ENCODE peak calls at places on chromosomes 5 and 9, in six cellular contexts. S is IMR-90; Y is K562; N is A673; M is upper lobe of right lung; X is CD4-positive, alpha-beta memory T cell. T is an unnamed sample. For H3K27me3, the result is how much of the 10 kb centered on the place peaks cover.

GRCh38 chr5:100430268-100430900 is 104.8 kb upstream of the FAM174A start:
- DNase-seq in S (peak), Y (peak), N (peak), M (no peak), X (peak), T (peak)

GRCh38 chr5:175464414-175465233 is 13.7 kb upstream of the SFXN1 start:
- DNase-seq in S (peak), Y (peak), N (peak), M (no peak), X (peak), T (peak)

GRCh38 chr5:57889558-57889957 is 406.9 kb upstream of the ACTBL2 start:
- DNase-seq in S (peak), Y (peak), N (no peak), M (no peak), X (no peak), T (peak)

GRCh38 chr5:177132504-177133118 is 962 bp upstream of the NSD1 start:
- DNase-seq in S (no peak), Y (no peak), N (no peak), M (no peak), X (peak), T (no peak)

GRCh38 chr5:72788851-72789505 is 27.5 kb upstream of the TNPO1 start:
- DNase-seq in S (peak), Y (no peak), N (no peak), M (no peak), X (no peak), T (no peak)

GRCh38 chr5:169374761-169375160 is 73.8 kb upstream of the SLIT3 start:
- DNase-seq in S (no peak), Y (no peak), N (no peak), M (no peak), X (no peak), T (no peak)

GRCh38 chr5:141373673-141374317 is at the start of gene PCDHGA6:
- DNase-seq in S (peak), Y (no peak), N (peak), M (no peak), X (no peak), T (no peak)

GRCh38 chr9:133605446-133605845 is 3.7 kb downstream of the FAM163B start:
- DNase-seq in S (no peak), Y (no peak), N (no peak), M (no peak), X (no peak), T (no peak)

GRCh38 chr5:99032234-99033013 is 103.6 kb upstream of the CHD1 start:
- DNase-seq in S (peak), Y (peak), N (peak), M (no peak), X (peak), T (peak)

GRCh38 chr9:101027733-101028345 is 688 bp upstream of the PLPPR1 start:
- DNase-seq in S (no peak), Y (no peak), N (no peak), M (no peak), X (no peak), T (no peak)
- H3K27me3 ChIP-seq in S (under half), Y (under half), N (half or more), M (under half), X (under half), T (under half)

GRCh38 chr9:129285382-129285781 is 107.3 kb upstream of the IER5L start:
- DNase-seq in S (no peak), Y (no peak), N (no peak), M (peak), X (no peak), T (no peak)

GRCh38 chr9:129283705-129284606 is 105.9 kb upstream of the IER5L start:
- DNase-seq in S (no peak), Y (no peak), N (no peak), M (peak), X (no peak), T (no peak)

GRCh38 chr9:129283290-129283691 is 105.2 kb upstream of the IER5L start:
- DNase-seq in S (no peak), Y (no peak), N (no peak), M (peak), X (no peak), T (no peak)

GRCh38 chr9:129285979-129286772 is 108.1 kb upstream of the IER5L start:
- DNase-seq in S (no peak), Y (no peak), N (no peak), M (peak), X (no peak), T (no peak)

GRCh38 chr9:129284607-129285291 is 106.7 kb upstream of the IER5L start:
- DNase-seq in S (no peak), Y (no peak), N (no peak), M (peak), X (no peak), T (peak)
- H3K27ac ChIP-seq in S (no peak), Y (no peak), N (no peak), M (no peak), X (no peak), T (no peak)

GRCh38 chr9:121269030-121269887 is 1.3 kb downstream of the GSN start:
- DNase-seq in S (no peak), Y (peak), N (peak), M (no peak), X (no peak), T (peak)

GRCh38 chr9:121269888-121270254 is 1.9 kb downstream of the GSN start:
- DNase-seq in S (no peak), Y (no peak), N (no peak), M (no peak), X (no peak), T (no peak)

GRCh38 chr9:121267689-121268597 is at the start of gene GSN:
- DNase-seq in S (peak), Y (peak), N (peak), M (peak), X (peak), T (peak)

GRCh38 chr9:121266906-121267650 is 884 bp upstream of the GSN start:
- DNase-seq in S (no peak), Y (no peak), N (no peak), M (no peak), X (no peak), T (no peak)

DNA sequence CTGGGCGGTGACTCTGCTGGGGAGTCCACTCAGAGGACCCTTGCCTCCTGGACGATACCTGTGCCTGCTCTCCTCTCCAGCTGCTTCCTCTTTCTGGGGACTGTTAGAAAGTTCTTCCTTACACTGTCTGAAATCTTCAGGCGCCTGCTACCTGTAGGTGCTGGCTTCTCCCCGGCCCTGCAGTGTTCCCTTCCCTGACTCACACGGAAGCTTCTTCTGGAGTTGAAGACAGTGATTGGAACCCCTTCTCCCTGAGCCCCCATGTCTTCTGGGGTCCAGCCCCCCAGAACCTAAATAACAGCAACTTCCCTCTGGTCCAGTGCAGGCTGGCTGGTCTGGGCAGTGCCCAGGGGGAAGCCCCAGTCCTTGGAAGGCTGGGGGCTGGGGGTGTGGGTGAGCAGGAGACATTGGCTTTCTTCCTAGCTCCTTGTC is 652 bp downstream of the GSN start:
- DNase-seq in S (no peak), Y (no peak), N (no peak), M (peak), X (no peak), T (no peak)
- H3K27me3 ChIP-seq in S (under half), Y (under half), N (under half), M (under half), X (under half), T (under half)

GRCh38 chr5:150137997-150138396 is 17.6 kb downstream of the PDGFRB start:
- DNase-seq in S (peak), Y (no peak), N (no peak), M (no peak), X (no peak), T (no peak)
- H3K27ac ChIP-seq in S (peak), Y (no peak), N (peak), M (peak), X (no peak), T (no peak)

GRCh38 chr5:93611510-93611899 is 28.5 kb downstream of the NR2F1 start:
- DNase-seq in S (no peak), Y (no peak), N (no peak), M (no peak), X (no peak), T (no peak)
- H3K27me3 ChIP-seq in S (under half), Y (under half), N (half or more), M (half or more), X (half or more), T (half or more)

GRCh38 chr5:151092750-151093149 is 11.9 kb upstream of the TNIP1 start:
- DNase-seq in S (peak), Y (no peak), N (no peak), M (no peak), X (no peak), T (peak)
- H3K27ac ChIP-seq in S (peak), Y (no peak), N (no peak), M (peak), X (no peak), T (no peak)

GRCh38 chr9:114923918-114924317 is 6.5 kb downstream of the TNFSF8 start:
- DNase-seq in S (no peak), Y (no peak), N (no peak), M (no peak), X (no peak), T (no peak)

GRCh38 chr9:114928092-114928491 is 2.3 kb downstream of the TNFSF8 start:
- DNase-seq in S (no peak), Y (no peak), N (no peak), M (no peak), X (no peak), T (no peak)

GRCh38 chr9:114925039-114925438 is 5.4 kb downstream of the TNFSF8 start:
- DNase-seq in S (no peak), Y (no peak), N (no peak), M (no peak), X (no peak), T (no peak)

GRCh38 chr9:114925672-114926071 is 4.7 kb downstream of the TNFSF8 start:
- DNase-seq in S (no peak), Y (no peak), N (no peak), M (no peak), X (no peak), T (no peak)

DNA sequence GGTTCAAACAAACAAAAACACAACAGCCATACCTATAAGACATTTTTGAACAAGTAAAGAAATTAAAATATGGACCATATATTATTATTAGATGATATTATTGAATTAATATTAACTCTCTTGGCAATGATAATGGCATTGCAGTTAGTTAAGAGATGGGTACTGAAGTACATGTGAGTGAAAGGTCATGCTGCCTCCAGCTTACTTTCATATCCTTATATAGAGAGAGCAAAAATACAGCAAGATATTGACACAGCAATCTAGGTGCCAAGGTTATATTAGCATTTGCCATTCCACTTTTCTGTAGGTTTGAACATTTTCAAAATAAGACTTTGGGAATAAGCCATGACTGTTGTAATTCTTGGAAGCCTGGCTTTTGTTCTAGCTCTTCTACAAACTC is 6.1 kb downstream of the TNFSF8 start:
- DNase-seq in S (no peak), Y (no peak), N (no peak), M (no peak), X (no peak), T (no peak)
- H3K27me3 ChIP-seq in S (half or more), Y (under half), N (under half), M (under half), X (under half), T (under half)

DNA sequence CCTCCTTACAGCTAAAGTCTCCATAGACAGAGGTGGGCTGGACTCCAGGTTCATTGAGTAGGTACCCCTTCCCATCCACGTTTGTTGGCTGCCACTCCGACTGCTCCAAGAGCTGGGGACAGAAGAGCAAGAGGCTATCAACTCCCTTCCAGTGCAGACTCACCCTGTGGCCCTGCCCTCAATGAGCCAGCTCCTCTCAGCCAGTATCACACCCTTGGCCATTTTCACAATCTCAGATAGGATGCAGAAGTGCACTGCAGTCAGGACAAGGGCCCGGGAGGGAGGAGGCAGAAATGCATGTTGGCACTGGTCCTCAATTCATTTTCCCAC is 6.2 kb downstream of the IRF1 start:
- DNase-seq in S (no peak), Y (no peak), N (no peak), M (peak), X (no peak), T (no peak)
- H3K27ac ChIP-seq in S (no peak), Y (no peak), N (no peak), M (no peak), X (peak), T (no peak)

GRCh38 chr5:181076920-181077319 is 36.9 kb downstream of the BTNL9 start:
- DNase-seq in S (no peak), Y (no peak), N (no peak), M (no peak), X (no peak), T (no peak)

GRCh38 chr5:181069767-181070491 is 29.9 kb downstream of the BTNL9 start:
- DNase-seq in S (no peak), Y (peak), N (no peak), M (no peak), X (no peak), T (no peak)

GRCh38 chr5:181070523-181070922 is 30.5 kb downstream of the BTNL9 start:
- DNase-seq in S (no peak), Y (no peak), N (no peak), M (no peak), X (no peak), T (no peak)

GRCh38 chr5:181071257-181071656 is 31.2 kb downstream of the BTNL9 start:
- DNase-seq in S (no peak), Y (no peak), N (no peak), M (no peak), X (no peak), T (no peak)
- H3K27me3 ChIP-seq in S (under half), Y (under half), N (under half), M (under half), X (under half), T (under half)

GRCh38 chr5:58902765-58903164 is 319.9 kb downstream of the RAB3C start:
- DNase-seq in S (no peak), Y (no peak), N (no peak), M (no peak), X (no peak), T (no peak)

GRCh38 chr5:58901271-58901670 is 318.4 kb downstream of the RAB3C start:
- DNase-seq in S (no peak), Y (no peak), N (no peak), M (no peak), X (no peak), T (no peak)

GRCh38 chr5:58902305-58902704 is 319.4 kb downstream of the RAB3C start:
- DNase-seq in S (no peak), Y (no peak), N (no peak), M (no peak), X (no peak), T (no peak)

GRCh38 chr5:58898006-58898405 is 315.1 kb downstream of the RAB3C start:
- DNase-seq in S (no peak), Y (no peak), N (no peak), M (no peak), X (no peak), T (no peak)

DNA sequence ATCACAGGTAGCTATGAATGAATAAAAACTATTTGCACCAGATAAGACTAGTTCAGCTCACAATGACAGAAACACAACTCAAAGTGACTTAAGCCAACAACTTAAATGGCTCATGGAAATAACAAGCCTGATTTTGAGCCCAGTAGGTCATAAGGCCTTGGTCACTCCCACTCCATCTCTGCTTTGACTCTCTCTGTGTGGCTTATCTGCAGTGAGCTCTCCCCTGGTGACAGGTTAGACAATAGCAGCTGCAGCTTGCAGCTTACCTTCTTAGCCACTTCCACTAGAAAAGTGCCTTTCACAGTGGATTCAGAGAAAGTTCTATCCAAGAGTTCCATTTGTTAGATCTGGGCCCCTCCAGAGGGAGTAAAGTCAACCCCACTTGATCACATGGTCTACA is 315.7 kb downstream of the RAB3C start:
- DNase-seq in S (no peak), Y (no peak), N (no peak), M (no peak), X (no peak), T (no peak)
- H3K27ac ChIP-seq in S (no peak), Y (no peak), N (no peak), M (no peak), X (no peak), T (no peak)

T was measured in body of pancreas.